ENCODE peak calls at places on chromosomes 2 and 18, in six cellular contexts. P, C, K, L, E and T are unnamed samples.

GRCh38 chr2:174957049-174957448 is 48.1 kb downstream of the CHN1 start:
- DNase-seq in C (no peak), K (no peak), P (no peak), L (no peak), E (no peak), T (no peak)

GRCh38 chr2:9793918-9794717 is 49.2 kb upstream of the TAF1B start:
- DNase-seq in P (no peak), E (no peak), L (no peak), K (no peak), C (no peak), T (no peak)

GRCh38 chr2:238422940-238423339 is 3.8 kb upstream of the ASB1 start:
- DNase-seq in C (no peak), E (no peak), L (no peak), K (no peak), P (no peak), T (no peak)

GRCh38 chr18:5159080-5159479 is 38.0 kb downstream of the AKAIN1 start:
- DNase-seq in C (no peak), P (no peak), L (no peak), E (no peak), K (no peak), T (no peak)

GRCh38 chr18:21167641-21168372 is 56.2 kb upstream of the ROCK1 start:
- DNase-seq in E (peak), P (peak), L (no peak), K (peak), C (no peak), T (peak)

GRCh38 chr18:13217466-13217961 is 1.0 kb upstream of the LDLRAD4 start:
- DNase-seq in C (no peak), P (peak), L (peak), E (peak), K (peak), T (peak)

GRCh38 chr2:227890495-227891079 is 19.2 kb downstream of the DAW1 start:
- DNase-seq in E (no peak), P (peak), C (no peak), K (no peak), L (peak), T (peak)

GRCh38 chr2:59342166-59342565 is 1101.0 kb upstream of the FANCL start:
- DNase-seq in P (no peak), C (no peak), L (no peak), E (no peak), K (no peak), T (no peak)

GRCh38 chr2:161134547-161135518 is 25.4 kb upstream of the TANK start:
- DNase-seq in L (peak), C (no peak), E (no peak), K (peak), P (no peak), T (peak)

GRCh38 chr2:147659051-147659450 is 185.8 kb upstream of the ACVR2A start:
- DNase-seq in L (no peak), P (no peak), C (no peak), K (no peak), E (no peak), T (no peak)